ENCODE peak calls at places on chromosomes 6 and 20, in four cellular contexts. K is body of pancreas; B is amygdala; M is stimulated activated CD4-positive, alpha-beta T cell treated with anti-CD3 and anti-CD28 coated beads, Interleukin-2, amount 100 ng/mL, for 4 hours. L is an unnamed sample.
A peak's percentile ranks its signal among the peaks of the same experiment; 100 is the strongest.

GRCh38 chr6:111474106-111474505 is 8.9 kb downstream of the REV3L start:
- DNase-seq in B (no peak), K (no peak), M (no peak), L (no peak)

GRCh38 chr20:38665094-38665493 is 59.2 kb upstream of the SLC32A1 start:
- DNase-seq in B (no peak), K (no peak), M (no peak), L (no peak)

GRCh38 chr6:145752638-145753037 is 17.3 kb upstream of the EPM2A start:
- DNase-seq in M (no peak), K (no peak), B (no peak), L (no peak)

GRCh38 chr6:160054271-160054670 is 67.3 kb upstream of the SLC22A1 start:
- DNase-seq in B (no peak), K (no peak), M (no peak), L (no peak)

GRCh38 chr6:41940759-41941279 is 789 bp downstream of the CCND3 start:
- DNase-seq in K (peak; percentile 29), B (peak; percentile 56), M (peak; percentile 29), L (peak; percentile 70)

GRCh38 chr6:108361312-108361932 is 66.6 kb downstream of the AFG1L start:
- DNase-seq in B (no peak), M (no peak), K (no peak), L (no peak)

GRCh38 chr6:166775180-166775922 is 148.3 kb upstream of the RPS6KA2 start:
- DNase-seq in K (peak; percentile 64), M (peak; percentile 45), B (no peak), L (peak; percentile 63)

GRCh38 chr20:51193066-51193772 is 170.3 kb upstream of the KCNG1 start:
- DNase-seq in M (no peak), B (no peak), K (no peak), L (no peak)

GRCh38 chr6:149716584-149716983 is 1.3 kb downstream of the LATS1 start:
- DNase-seq in K (no peak), B (no peak), M (no peak), L (no peak)

GRCh38 chr6:16690244-16691142 is 70.8 kb downstream of the ATXN1 start:
- DNase-seq in M (no peak), B (no peak), K (no peak), L (no peak)

GRCh38 chr20:59678286-59678685 is 73.9 kb downstream of the PHACTR3 start:
- DNase-seq in B (no peak), M (no peak), K (no peak), L (no peak)

GRCh38 chr6:157596886-157597285 is 215.9 kb downstream of the ZDHHC14 start:
- DNase-seq in K (no peak), B (no peak), M (no peak), L (no peak)

GRCh38 chr6:46734867-46735719 is at the start of gene PLA2G7:
- DNase-seq in K (peak; percentile 22), B (no peak), M (no peak), L (peak; percentile 50)